ENCODE peak calls at places on chromosomes 4 and X, in eight cellular contexts. Z is pancreas, R is fibroblast of lung, Q is Peyer's patch, H is neural progenitor cell, E is testis, X is colonic mucosa, N is IMR-90. U is an unnamed sample. For H3K36me3, the result is how much of the 10 kb centered on the place peaks cover.

GRCh38 chr4:16253127-16253960 is 27.1 kb upstream of the TAPT1 start:
- DNase-seq in R (peak), N (peak), H (no peak), E (no peak), Q (no peak), Z (no peak), X (no peak), U (peak)

GRCh38 chrX:40132751-40133150 is 35.0 kb upstream of the BCOR start:
- DNase-seq in X (no peak), H (no peak), E (peak), Z (no peak), Q (peak), R (peak), N (peak), U (peak)

GRCh38 chrX:119055650-119056049 is 17.1 kb upstream of the CT47C1 start:
- DNase-seq in R (peak), X (no peak), Q (no peak), Z (no peak), N (peak), H (peak), E (peak), U (no peak)

GRCh38 chr4:3372933-3373465 is 68.8 kb upstream of the HGFAC start:
- DNase-seq in E (peak), R (no peak), Z (no peak), N (no peak), H (no peak), Q (peak), X (peak), U (no peak)

GRCh38 chr4:24778427-24779225 is 16.7 kb upstream of the SOD3 start:
- DNase-seq in N (peak), Z (no peak), X (no peak), E (peak), Q (peak), H (no peak), R (peak), U (no peak)

GRCh38 chrX:132740316-132741123 is 217.9 kb downstream of the HS6ST2 start:
- DNase-seq in Q (no peak), X (no peak), Z (no peak), R (peak), H (peak), E (no peak), N (no peak), U (no peak)

GRCh38 chrX:1500701-1501624 is 36.0 kb downstream of the P2RY8 start:
- DNase-seq in Q (no peak), E (no peak), N (no peak), H (no peak), Z (no peak), R (no peak), X (no peak), U (no peak)

GRCh38 chr4:186554890-186555827 is at the start of gene MTNR1A:
- DNase-seq in X (peak), R (peak), H (peak), N (no peak), Q (no peak), E (peak), Z (peak), U (no peak)

GRCh38 chr4:26015133-26015651 is 101.2 kb downstream of the SMIM20 start:
- DNase-seq in N (peak), Z (no peak), R (peak), E (no peak), H (no peak), Q (no peak), X (no peak), U (no peak)

GRCh38 chrX:46687619-46688018 is 71.3 kb downstream of the SLC9A7 start:
- DNase-seq in N (peak), E (no peak), R (peak), X (no peak), Z (no peak), H (no peak), Q (no peak), U (no peak)

GRCh38 chrX:134671207-134671750 is 13.0 kb upstream of the PLAC1 start:
- DNase-seq in X (no peak), R (no peak), Q (no peak), Z (no peak), N (peak), H (no peak), E (no peak), U (no peak)

GRCh38 chr4:6892909-6893202 is 16.8 kb upstream of the TBC1D14 start:
- DNase-seq in Z (no peak), H (no peak), E (no peak), N (no peak), Q (no peak), R (no peak), X (no peak), U (no peak)

GRCh38 chrX:101462892-101463291 is 22.4 kb upstream of the ARMCX4 start:
- DNase-seq in Q (no peak), H (peak), E (no peak), N (peak), X (no peak), R (peak), Z (no peak), U (no peak)

GRCh38 chr4:8427761-8428287 is 12.7 kb downstream of the ACOX3 start:
- DNase-seq in N (peak), Q (no peak), R (peak), X (peak), Z (no peak), E (no peak), H (peak), U (no peak)

GRCh38 chr4:188168621-188169020 is 29.4 kb downstream of the TRIML1 start:
- DNase-seq in E (no peak), X (no peak), Q (no peak), Z (no peak), H (no peak), N (no peak), R (no peak), U (no peak)

GRCh38 chr4:14404730-14405129 is 597.6 kb upstream of the CPEB2 start:
- DNase-seq in Q (no peak), R (peak), H (no peak), N (no peak), X (no peak), E (no peak), Z (no peak), U (no peak)

GRCh38 chr4:83771113-83771705 is 235.3 kb downstream of the GPAT3 start:
- DNase-seq in E (peak), H (peak), Z (peak), Q (no peak), X (no peak), N (peak), R (peak), U (no peak)

GRCh38 chr4:76690091-76690905 is 207.6 kb downstream of the SOWAHB start:
- DNase-seq in X (no peak), Z (no peak), E (no peak), Q (no peak), R (peak), N (peak), H (no peak), U (no peak)

GRCh38 chr4:140719022-140719421 is 37.2 kb downstream of the TBC1D9 start:
- DNase-seq in X (no peak), E (no peak), Z (no peak), R (peak), N (peak), H (no peak), Q (no peak), U (no peak)

GRCh38 chr4:178577933-178578332 is 1135.7 kb upstream of the AGA start:
- DNase-seq in H (peak), E (peak), X (no peak), Q (no peak), R (peak), N (no peak), Z (no peak), U (no peak)

GRCh38 chr4:25500626-25501318 is 123.7 kb downstream of the ANAPC4 start:
- DNase-seq in Z (no peak), H (peak), E (no peak), Q (no peak), R (no peak), N (no peak), X (no peak), U (no peak)

GRCh38 chr4:76211769-76212168 is 1.9 kb downstream of the SCARB2 start:
- DNase-seq in E (no peak), H (no peak), Q (no peak), X (peak), N (no peak), R (no peak), Z (no peak), U (no peak)

GRCh38 chr4:183960021-183960420 is 54.9 kb downstream of the STOX2 start:
- DNase-seq in N (peak), X (peak), Q (peak), R (peak), E (peak), Z (no peak), H (peak), U (peak)

GRCh38 chr4:17546678-17547077 is 30.3 kb upstream of the LAP3 start:
- DNase-seq in N (no peak), Z (no peak), X (no peak), E (no peak), Q (no peak), R (no peak), H (no peak), U (no peak)

GRCh38 chr4:161714022-161714751 is 449.6 kb downstream of the FSTL5 start:
- DNase-seq in X (no peak), E (no peak), Z (no peak), H (no peak), Q (no peak), N (peak), R (peak), U (peak)

GRCh38 chrX:68876731-68877130 is 47.9 kb downstream of the EFNB1 start:
- DNase-seq in E (no peak), N (no peak), Z (no peak), R (no peak), Q (no peak), H (peak), X (no peak), U (no peak)

GRCh38 chrX:109774706-109775105 is 41.6 kb upstream of the ACSL4 start:
- DNase-seq in Z (no peak), E (no peak), X (no peak), H (no peak), R (peak), N (peak), Q (no peak), U (peak)

GRCh38 chrX:154840856-154841255 is 6.4 kb upstream of the SMIM9 start:
- DNase-seq in E (no peak), H (no peak), N (peak), Q (no peak), Z (no peak), R (peak), X (no peak), U (no peak)

GRCh38 chr4:184273166-184274147 is 55.8 kb upstream of the ENPP6 start:
- DNase-seq in E (no peak), H (no peak), Z (no peak), Q (no peak), X (no peak), N (no peak), R (no peak), U (no peak)

GRCh38 chr4:33709247-33709646 is 2535.1 kb downstream of the ARAP2 start:
- DNase-seq in H (no peak), Z (no peak), N (peak), X (no peak), R (peak), Q (no peak), E (no peak), U (peak)

GRCh38 chrX:119325456-119325855 is 73.7 kb upstream of the SLC25A43 start:
- DNase-seq in Z (no peak), Q (no peak), X (no peak), E (no peak), N (no peak), R (no peak), H (no peak), U (no peak)

GRCh38 chr4:11765849-11766453 is 337.3 kb upstream of the HS3ST1 start:
- DNase-seq in R (peak), N (peak), Q (peak), Z (no peak), H (peak), E (peak), X (peak), U (no peak)

GRCh38 chr4:111450867-111451266 is 694.4 kb upstream of the FAM241A start:
- DNase-seq in Z (no peak), R (no peak), E (no peak), N (peak), Q (no peak), X (no peak), H (no peak), U (peak)

GRCh38 chrX:46599051-46599560 is 25.5 kb downstream of the CHST7 start:
- DNase-seq in H (no peak), Q (no peak), E (no peak), Z (no peak), X (no peak), R (peak), N (peak), U (no peak)

GRCh38 chrX:49192722-49193328 is 6.7 kb upstream of the PRICKLE3 start:
- DNase-seq in X (peak), N (peak), Q (no peak), H (peak), R (peak), Z (no peak), E (peak), U (no peak)

GRCh38 chr4:184838249-184839074 is 12.7 kb upstream of the ACSL1 start:
- DNase-seq in N (peak), H (no peak), Q (no peak), Z (no peak), X (no peak), E (no peak), R (peak), U (no peak)

GRCh38 chrX:134676440-134676839 is 18.2 kb upstream of the PLAC1 start:
- DNase-seq in Z (no peak), R (peak), Q (no peak), E (peak), X (no peak), N (peak), H (no peak), U (peak)

DNA sequence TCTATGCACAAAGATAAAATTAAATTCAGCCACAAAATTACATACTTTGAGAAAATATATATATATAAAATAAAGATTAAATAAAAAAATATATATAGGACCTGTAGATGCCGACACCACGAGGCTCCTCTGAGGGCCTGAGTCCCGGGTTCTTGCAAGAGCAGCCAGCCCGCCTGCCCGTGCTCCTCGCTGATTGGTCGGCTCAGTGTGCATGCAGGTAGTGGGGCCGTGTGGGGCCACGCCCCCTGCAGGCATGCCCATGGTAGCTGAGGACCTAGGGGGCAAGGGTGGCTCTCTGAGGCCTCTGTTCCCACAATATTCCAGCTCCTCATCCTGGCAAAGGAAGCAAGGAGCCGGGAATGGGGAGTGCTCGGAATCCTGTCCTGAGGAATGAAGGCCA is 80.5 kb upstream of the AMELX start:
- DNase-seq in R (no peak), E (peak), Z (no peak), H (no peak), X (no peak), N (no peak), Q (no peak), U (no peak)
- TF ChIP-seq CTCF in R (no peak), E (no peak), Z (no peak), H (no peak), X (no peak), N (no peak), Q (no peak), U (no peak)

GRCh38 chr4:10020871-10021676 is at the start of gene SLC2A9:
- DNase-seq in N (no peak), Z (no peak), X (no peak), R (no peak), E (no peak), Q (peak), H (no peak), U (no peak)
- H3K4me3 ChIP-seq in N (no peak), Z (no peak), X (no peak), R (no peak), E (no peak), Q (no peak), H (no peak), U (no peak)

GRCh38 chr4:124666496-124666895 is 46.0 kb downstream of the ANKRD50 start:
- DNase-seq in Q (no peak), R (no peak), H (no peak), X (no peak), Z (no peak), E (no peak), N (no peak), U (no peak)
- H3K36me3 ChIP-seq in Q (under half), R (under half), H (under half), X (under half), Z (under half), E (under half), N (under half), U (under half)

GRCh38 chr4:70177117-70177516 is 18.4 kb upstream of the ODAM start:
- DNase-seq in X (no peak), R (no peak), Q (no peak), Z (no peak), N (no peak), E (no peak), H (no peak), U (no peak)
- TF ChIP-seq CTCF in X (no peak), R (no peak), Q (no peak), Z (no peak), N (no peak), E (no peak), H (no peak), U (no peak)

DNA sequence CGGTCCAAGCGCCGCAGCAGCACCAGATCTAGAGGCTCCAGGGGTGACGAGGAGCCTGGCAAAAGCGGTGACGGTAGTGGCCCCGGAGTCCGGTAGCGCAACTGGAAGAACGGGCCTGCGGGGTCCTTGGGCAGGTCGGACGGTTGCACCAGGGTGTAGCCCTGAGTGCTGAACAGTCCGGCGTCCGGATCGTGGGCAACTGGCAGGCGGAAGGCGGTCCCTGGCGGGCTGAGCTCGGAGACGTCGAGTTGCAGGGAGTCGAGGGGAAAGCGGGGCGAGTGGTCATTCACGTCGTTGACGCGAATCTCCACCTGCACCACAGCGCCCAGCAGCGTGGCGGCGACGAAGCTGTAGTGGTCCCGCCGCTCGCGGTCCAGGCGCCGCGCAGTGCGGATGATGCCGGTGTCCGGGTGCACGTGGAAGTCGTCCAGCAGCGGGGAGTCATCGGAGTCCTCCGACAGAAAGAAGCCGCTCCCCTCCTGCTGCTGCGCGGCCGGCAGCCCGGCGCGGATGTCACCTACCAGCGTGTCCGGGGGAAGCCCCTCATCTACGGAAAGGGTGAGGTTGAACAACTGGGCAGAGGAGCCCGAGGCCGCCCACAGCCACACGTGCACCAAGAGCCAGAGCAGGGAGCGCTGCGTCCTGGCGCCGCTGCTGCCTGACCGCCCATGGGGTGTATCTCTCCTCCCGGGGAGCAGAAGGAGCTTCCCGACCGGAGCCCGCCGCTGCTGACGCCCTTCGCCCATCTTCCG is 834 bp downstream of the DCHS2 start:
- DNase-seq in E (no peak), N (no peak), R (no peak), H (peak), X (no peak), Q (peak), Z (peak), U (no peak)
- H3K4me3 ChIP-seq in E (peak), N (no peak), R (peak), H (peak), X (peak), Q (peak), Z (peak), U (peak)

GRCh38 chr4:145177511-145177905 is 2.9 kb downstream of the OTUD4 start:
- DNase-seq in X (no peak), N (peak), R (peak), E (no peak), Q (no peak), Z (no peak), H (no peak), U (no peak)
- H3K36me3 ChIP-seq in X (under half), N (under half), R (under half), E (under half), Q (under half), Z (under half), H (under half), U (under half)

DNA sequence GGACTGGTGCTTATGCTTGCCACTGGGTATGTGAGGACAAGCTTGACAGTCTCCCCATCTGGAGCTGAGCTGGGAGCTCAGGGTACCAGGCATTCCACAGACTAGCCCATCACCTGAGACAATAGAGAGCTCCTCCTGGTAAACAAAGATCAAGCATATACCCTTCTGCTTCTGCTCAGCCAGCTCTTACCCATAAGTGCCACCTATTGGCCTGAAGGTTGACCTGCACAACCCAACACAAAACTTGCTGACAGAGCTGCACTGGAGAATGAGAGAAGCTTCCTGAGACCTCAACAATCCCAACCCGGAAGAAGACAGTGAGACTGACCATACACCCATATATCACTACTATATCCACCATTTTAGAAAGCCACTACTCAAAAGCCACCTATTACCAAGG is 1049.2 kb upstream of the INTU start:
- DNase-seq in E (peak), Q (no peak), X (no peak), R (peak), N (peak), H (peak), Z (no peak), U (no peak)
- TF ChIP-seq CTCF in E (peak), Q (no peak), X (no peak), R (peak), N (peak), H (peak), Z (no peak), U (peak)